ENCODE peak calls at places on chromosome 20, in four cellular contexts. T is stomach, Y is ovary, K is pancreas. C is an unnamed sample. For H3K27me3 and H3K4me1, the result is how much of the 10 kb centered on the place peaks cover.

GRCh38 chr20:1291191-1291741 is 25.2 kb downstream of the SNPH start:
- DNase-seq in T (no peak), Y (no peak), K (no peak), C (no peak)

GRCh38 chr20:44616604-44616964 is 34.2 kb downstream of the PKIG start:
- DNase-seq in T (peak), Y (no peak), K (no peak), C (no peak)

GRCh38 chr20:13025181-13025580 is 16.4 kb downstream of the SPTLC3 start:
- DNase-seq in T (no peak), Y (no peak), K (no peak), C (no peak)

GRCh38 chr20:63941282-63942060 is 14.7 kb downstream of the UCKL1 start:
- DNase-seq in T (peak), Y (no peak), K (no peak), C (peak)

GRCh38 chr20:38723069-38723981 is 961 bp upstream of the SLC32A1 start:
- DNase-seq in T (no peak), Y (no peak), K (no peak), C (no peak)

GRCh38 chr20:61908057-61909026 is 157.3 kb downstream of the TAF4 start:
- DNase-seq in T (no peak), Y (no peak), K (no peak), C (peak)

GRCh38 chr20:53423587-53424146 is 170.0 kb downstream of the ZNF217 start:
- DNase-seq in T (no peak), Y (no peak), K (no peak), C (no peak)

GRCh38 chr20:49999329-49999728 is 16.5 kb downstream of the SNAI1 start:
- DNase-seq in T (no peak), Y (no peak), K (no peak), C (no peak)

GRCh38 chr20:3811421-3812258 is 8.7 kb upstream of the AP5S1 start:
- DNase-seq in T (peak), Y (peak), K (peak), C (peak)

GRCh38 chr20:19851863-19852262 is 93.8 kb downstream of the RIN2 start:
- DNase-seq in T (no peak), Y (no peak), K (no peak), C (no peak)

GRCh38 chr20:49888341-49889244 is 26.7 kb downstream of the SPATA2 start:
- DNase-seq in T (peak), Y (peak), K (no peak), C (no peak)

GRCh38 chr20:58463231-58463630 is 52.0 kb downstream of the APCDD1L start:
- DNase-seq in T (no peak), Y (no peak), K (no peak), C (no peak)

GRCh38 chr20:22795897-22796296 is 211.5 kb upstream of the FOXA2 start:
- DNase-seq in T (peak), Y (peak), K (peak), C (no peak)

GRCh38 chr20:57432874-57433491 is 41.8 kb downstream of the RBM38 start:
- DNase-seq in T (peak), Y (no peak), K (no peak), C (peak)

GRCh38 chr20:1286267-1287036 is 20.4 kb downstream of the SNPH start:
- DNase-seq in T (no peak), Y (no peak), K (no peak), C (no peak)

GRCh38 chr20:50855498-50856474 is 60.9 kb downstream of the BCAS4 start:
- DNase-seq in T (peak), Y (no peak), K (peak), C (no peak)

GRCh38 chr20:58010186-58010585 is 218.3 kb downstream of the ANKRD60 start:
- DNase-seq in T (no peak), Y (no peak), K (no peak), C (no peak)

GRCh38 chr20:1460275-1460674 is 6.4 kb downstream of the NSFL1C start:
- DNase-seq in T (no peak), Y (no peak), K (no peak), C (no peak)

GRCh38 chr20:44019638-44020335 is 105.1 kb downstream of the TOX2 start:
- DNase-seq in T (no peak), Y (no peak), K (no peak), C (no peak)

GRCh38 chr20:31569163-31570020 is 35.7 kb upstream of the ID1 start:
- DNase-seq in T (peak), Y (peak), K (peak), C (peak)

GRCh38 chr20:53739799-53740785 is 146.5 kb upstream of the ZNF217 start:
- DNase-seq in T (no peak), Y (no peak), K (no peak), C (no peak)

GRCh38 chr20:17622851-17623508 is 53.1 kb downstream of the DSTN start:
- DNase-seq in T (no peak), Y (no peak), K (no peak), C (peak)

GRCh38 chr20:45833883-45834796 is 541 bp downstream of the SNX21 start:
- DNase-seq in T (peak), Y (peak), K (peak), C (peak)

GRCh38 chr20:3420211-3420707 is 12.8 kb upstream of the DNAAF9 start:
- DNase-seq in T (no peak), Y (no peak), K (no peak), C (peak)

GRCh38 chr20:10705801-10706459 is 32.1 kb upstream of the JAG1 start:
- DNase-seq in T (peak), Y (no peak), K (no peak), C (no peak)

GRCh38 chr20:10509411-10509810 is 74.3 kb downstream of the SLX4IP start:
- DNase-seq in T (no peak), Y (no peak), K (no peak), C (no peak)

DNA sequence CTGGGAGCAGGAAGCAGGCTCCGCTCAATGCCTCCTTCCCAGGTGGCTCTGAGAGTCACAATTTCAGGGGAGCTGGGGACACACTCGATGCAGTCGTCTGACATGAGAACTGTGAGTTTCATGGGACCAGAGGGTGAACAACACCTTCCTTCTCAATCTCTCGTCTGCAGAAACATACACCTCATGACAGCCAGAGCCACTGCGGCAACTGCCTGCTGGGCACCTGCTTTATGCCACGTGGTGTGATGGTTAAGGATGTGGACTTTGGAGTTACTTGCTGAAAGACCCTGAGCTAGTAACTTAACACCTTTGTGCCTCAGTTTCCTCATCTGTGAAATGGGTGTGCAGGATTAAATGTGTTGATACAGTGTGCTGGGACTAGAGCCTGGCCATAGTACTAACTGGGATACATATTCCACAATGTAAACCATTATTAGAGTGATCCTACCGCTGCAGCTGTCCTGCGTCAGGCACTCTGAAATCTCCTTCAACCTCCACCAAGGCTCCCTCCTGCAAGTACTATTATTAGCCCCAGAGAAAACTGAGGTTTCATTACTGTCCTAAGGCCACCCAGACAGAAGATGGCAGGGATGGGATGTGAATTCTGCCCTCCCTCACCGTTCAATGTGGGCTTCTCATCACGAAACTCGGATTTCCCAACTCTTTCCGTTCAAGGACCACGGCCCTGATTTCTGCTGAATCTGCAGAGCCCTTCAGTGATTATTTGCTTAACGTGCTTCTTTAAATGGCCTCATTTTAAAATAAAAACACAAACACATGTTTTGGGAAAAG is 24.4 kb downstream of the SULF2 start:
- DNase-seq in T (no peak), Y (no peak), K (no peak), C (no peak)
- H3K27me3 ChIP-seq in T (under half), Y (under half), K (under half), C (under half)

GRCh38 chr20:6828794-6829423 is 61.4 kb downstream of the BMP2 start:
- DNase-seq in T (peak), Y (peak), K (peak), C (peak)

GRCh38 chr20:6832811-6833210 is 65.3 kb downstream of the BMP2 start:
- DNase-seq in T (no peak), Y (no peak), K (no peak), C (no peak)

GRCh38 chr20:6827472-6827871 is 60.0 kb downstream of the BMP2 start:
- DNase-seq in T (no peak), Y (no peak), K (no peak), C (no peak)

GRCh38 chr20:6831461-6831860 is 64.0 kb downstream of the BMP2 start:
- DNase-seq in T (no peak), Y (no peak), K (no peak), C (no peak)

DNA sequence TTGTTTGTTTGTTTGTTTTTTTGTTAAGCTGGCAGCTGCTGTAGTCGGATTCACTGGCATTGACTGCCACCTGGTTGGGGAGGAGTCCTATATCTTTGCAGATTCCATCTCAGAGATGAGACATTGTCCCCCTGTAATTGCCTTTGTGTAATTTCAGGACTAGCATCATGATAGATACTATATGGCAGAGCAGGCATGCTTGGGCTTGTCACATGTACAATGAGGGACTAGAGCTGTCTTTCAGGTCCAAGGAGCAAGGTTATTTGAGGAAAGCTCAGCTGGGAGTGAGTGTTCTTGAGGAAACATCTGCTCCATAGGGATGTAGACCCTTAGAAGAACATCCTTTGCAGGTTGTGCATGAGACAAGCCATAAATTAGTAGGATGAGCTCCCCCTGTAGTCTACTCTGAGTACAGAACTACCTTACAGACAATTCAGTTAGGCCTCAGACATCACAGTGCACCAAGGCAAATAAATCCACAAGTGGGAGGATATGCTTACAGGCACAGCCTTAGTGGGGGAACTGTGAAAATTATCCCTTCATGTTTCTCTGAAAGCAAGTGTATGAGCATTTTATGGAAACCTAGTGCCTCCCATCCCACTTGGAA is 62.1 kb downstream of the BMP2 start:
- DNase-seq in T (no peak), Y (no peak), K (no peak), C (no peak)
- TF ChIP-seq CTCF in T (no peak), Y (no peak), K (no peak), C (no peak)

GRCh38 chr20:36104244-36104643 is 50.3 kb upstream of the EPB41L1 start:
- DNase-seq in T (no peak), Y (no peak), K (no peak), C (no peak)
- H3K4me1 ChIP-seq in T (half or more), Y (under half), K (under half), C (half or more)

GRCh38 chr20:59604770-59605665 is 678 bp downstream of the PHACTR3 start:
- DNase-seq in T (no peak), Y (no peak), K (no peak), C (no peak)
- H3K27me3 ChIP-seq in T (under half), Y (under half), K (under half), C (half or more)

DNA sequence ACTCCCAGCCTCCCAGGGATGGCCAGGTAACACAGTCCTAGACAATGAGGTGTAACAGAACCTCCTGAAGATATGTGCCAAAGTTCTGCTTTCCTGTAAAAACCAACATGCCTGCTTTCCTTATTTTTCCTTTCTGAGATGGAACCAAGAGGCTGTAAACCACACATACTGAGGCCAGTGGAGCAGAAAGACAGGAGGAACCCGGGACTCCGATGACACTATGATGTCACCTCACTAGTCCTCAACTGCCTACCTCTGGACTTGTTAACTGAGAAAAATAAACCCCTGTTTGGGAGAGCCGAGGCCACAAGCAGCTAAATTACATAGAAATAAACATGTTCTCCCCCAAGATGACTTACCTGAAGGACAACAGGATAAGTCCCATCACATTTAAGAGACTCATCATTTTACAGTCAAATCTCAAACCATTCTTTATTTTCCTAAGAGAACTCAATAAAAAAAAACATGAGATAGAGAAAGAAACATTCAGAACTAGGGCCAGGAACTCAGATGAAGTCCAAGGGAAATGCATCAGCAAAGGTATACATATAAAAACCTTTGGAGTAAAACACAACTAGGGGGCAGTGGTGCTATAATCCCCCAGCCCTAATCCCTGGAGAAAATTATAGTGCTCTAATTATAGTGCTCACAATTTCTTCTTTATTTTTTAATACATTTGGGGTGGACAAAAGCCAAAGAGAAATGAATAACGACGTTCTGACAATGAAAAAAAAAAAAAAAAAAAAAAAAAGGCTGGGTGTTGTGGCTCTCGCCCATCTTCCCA is 100.4 kb upstream of the EMILIN3 start:
- DNase-seq in T (no peak), Y (no peak), K (no peak), C (no peak)
- TF ChIP-seq CTCF in T (no peak), Y (no peak), K (no peak), C (no peak)

DNA sequence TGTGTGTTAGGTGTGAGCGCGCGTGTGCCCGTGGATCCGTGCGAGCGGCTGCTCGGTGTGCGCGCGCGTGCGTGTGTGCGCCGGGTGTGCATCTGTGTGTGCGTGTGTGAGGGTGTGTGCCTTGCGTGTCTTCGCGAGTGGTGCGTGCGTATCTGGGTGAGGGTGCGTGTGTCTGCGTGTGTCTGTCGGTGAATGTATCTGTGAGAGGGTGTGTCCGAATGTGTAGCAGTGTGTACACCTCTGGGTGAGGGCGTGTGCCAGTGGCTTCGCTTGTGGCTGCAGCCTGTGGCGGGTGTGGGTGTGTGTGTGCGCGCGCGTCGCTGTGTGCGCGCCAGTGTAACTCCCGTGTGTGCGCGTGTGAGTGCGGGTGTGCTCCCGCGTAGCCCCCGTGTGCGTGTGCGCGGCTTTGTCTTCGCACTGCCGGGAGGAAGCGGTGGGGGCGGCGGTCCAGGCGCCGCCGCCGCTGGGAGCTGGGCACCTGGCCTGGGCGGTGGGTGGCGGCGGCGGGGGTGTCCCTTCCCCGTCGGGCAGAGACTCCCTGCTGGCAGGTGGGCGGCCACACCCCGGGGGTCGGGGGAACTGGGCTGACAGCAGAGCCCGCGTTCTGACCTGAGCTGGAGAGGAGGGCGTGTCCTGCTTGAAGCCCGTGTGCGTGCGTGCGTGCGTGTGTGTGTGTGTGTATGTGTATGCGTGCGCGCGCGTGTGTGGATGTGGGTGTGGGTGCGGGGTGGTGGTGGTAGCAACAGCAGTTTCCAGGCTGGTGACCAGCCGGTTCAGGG is 61.3 kb upstream of the EPB41L1 start:
- DNase-seq in T (peak), Y (peak), K (peak), C (peak)
- H3K4me1 ChIP-seq in T (half or more), Y (under half), K (under half), C (half or more)

GRCh38 chr20:21522479-21523397 is 8.9 kb upstream of the NKX2-2 start:
- DNase-seq in T (no peak), Y (no peak), K (no peak), C (no peak)
- H3K27me3 ChIP-seq in T (half or more), Y (under half), K (under half), C (half or more)

GRCh38 chr20:14334306-14334930 is 3.0 kb downstream of the FLRT3 start:
- DNase-seq in T (peak), Y (peak), K (peak), C (no peak)
- TF ChIP-seq CTCF in T (peak), Y (peak), K (no peak), C (peak)

GRCh38 chr20:32571566-32571965 is 13.6 kb downstream of the NOL4L start:
- DNase-seq in T (no peak), Y (no peak), K (no peak), C (no peak)
- H3K4me1 ChIP-seq in T (under half), Y (under half), K (under half), C (under half)

C was measured in lower lobe of right lung.